ENCODE peak calls at places on chromosome 3, in four cellular contexts. One of them, this sample, is unnamed.

GRCh38 chr3:128195802-128196201 is 42.5 kb downstream of the EEFSEC start:
- DNase-seq in RWPE2: no peak
- DNase-seq in A549: no peak
- DNase-seq in LNCaP clone FGC: no peak
- DNase-seq in this sample: no peak

GRCh38 chr3:113532698-113533533 is 561 bp downstream of the SIDT1 start:
- DNase-seq in RWPE2: no peak
- DNase-seq in A549: peak; percentile 31
- DNase-seq in LNCaP clone FGC: no peak
- DNase-seq in this sample: no peak

GRCh38 chr3:42635111-42635510 is 18.4 kb upstream of the ZBTB47 start:
- DNase-seq in RWPE2: no peak
- DNase-seq in A549: peak; percentile 49
- DNase-seq in LNCaP clone FGC: no peak
- DNase-seq in this sample: peak; percentile 42

GRCh38 chr3:46389306-46389705 is 17.6 kb downstream of the CCR5AS start:
- DNase-seq in RWPE2: no peak
- DNase-seq in A549: no peak
- DNase-seq in LNCaP clone FGC: no peak
- DNase-seq in this sample: no peak

GRCh38 chr3:141462176-141462859 is 24.5 kb upstream of the RASA2 start:
- DNase-seq in RWPE2: no peak
- DNase-seq in A549: no peak
- DNase-seq in LNCaP clone FGC: no peak
- DNase-seq in this sample: no peak

GRCh38 chr3:192869131-192870027 is 48.3 kb downstream of the MB21D2 start:
- DNase-seq in RWPE2: no peak
- DNase-seq in A549: no peak
- DNase-seq in LNCaP clone FGC: no peak
- DNase-seq in this sample: no peak

GRCh38 chr3:97885931-97886824 is 64.4 kb downstream of the CRYBG3 start:
- DNase-seq in RWPE2: no peak
- DNase-seq in A549: no peak
- DNase-seq in LNCaP clone FGC: no peak
- DNase-seq in this sample: peak; percentile 21

GRCh38 chr3:124456506-124456905 is 273.7 kb upstream of the UMPS start:
- DNase-seq in RWPE2: no peak
- DNase-seq in A549: no peak
- DNase-seq in LNCaP clone FGC: no peak
- DNase-seq in this sample: no peak

GRCh38 chr3:9179826-9180763 is 69.4 kb downstream of the SRGAP3 start:
- DNase-seq in RWPE2: no peak
- DNase-seq in A549: no peak
- DNase-seq in LNCaP clone FGC: no peak
- DNase-seq in this sample: no peak

GRCh38 chr3:161014997-161015749 is 90.0 kb downstream of the B3GALNT1 start:
- DNase-seq in RWPE2: no peak
- DNase-seq in A549: no peak
- DNase-seq in LNCaP clone FGC: no peak
- DNase-seq in this sample: no peak

GRCh38 chr3:74630602-74631001 is 16.1 kb upstream of the CNTN3 start:
- DNase-seq in RWPE2: no peak
- DNase-seq in A549: no peak
- DNase-seq in LNCaP clone FGC: no peak
- DNase-seq in this sample: peak; percentile 25

GRCh38 chr3:23877324-23877980 is 39.3 kb downstream of the NKIRAS1 start:
- DNase-seq in RWPE2: no peak
- DNase-seq in A549: peak; percentile 57
- DNase-seq in LNCaP clone FGC: no peak
- DNase-seq in this sample: peak; percentile 81

GRCh38 chr3:194381460-194381875 is 11.9 kb upstream of the LRRC15 start:
- DNase-seq in RWPE2: no peak
- DNase-seq in A549: no peak
- DNase-seq in LNCaP clone FGC: peak; percentile 26
- DNase-seq in this sample: no peak

GRCh38 chr3:28326458-28326926 is 22.0 kb upstream of the ZCWPW2 start:
- DNase-seq in RWPE2: no peak
- DNase-seq in A549: no peak
- DNase-seq in LNCaP clone FGC: no peak
- DNase-seq in this sample: no peak

GRCh38 chr3:65595222-65595996 is 443.3 kb downstream of the MAGI1 start:
- DNase-seq in RWPE2: no peak
- DNase-seq in A549: no peak
- DNase-seq in LNCaP clone FGC: no peak
- DNase-seq in this sample: no peak

GRCh38 chr3:175005881-175006280 is 146.7 kb downstream of the NAALADL2 start:
- DNase-seq in RWPE2: no peak
- DNase-seq in A549: no peak
- DNase-seq in LNCaP clone FGC: peak; percentile 49
- DNase-seq in this sample: peak; percentile 31

DNA sequence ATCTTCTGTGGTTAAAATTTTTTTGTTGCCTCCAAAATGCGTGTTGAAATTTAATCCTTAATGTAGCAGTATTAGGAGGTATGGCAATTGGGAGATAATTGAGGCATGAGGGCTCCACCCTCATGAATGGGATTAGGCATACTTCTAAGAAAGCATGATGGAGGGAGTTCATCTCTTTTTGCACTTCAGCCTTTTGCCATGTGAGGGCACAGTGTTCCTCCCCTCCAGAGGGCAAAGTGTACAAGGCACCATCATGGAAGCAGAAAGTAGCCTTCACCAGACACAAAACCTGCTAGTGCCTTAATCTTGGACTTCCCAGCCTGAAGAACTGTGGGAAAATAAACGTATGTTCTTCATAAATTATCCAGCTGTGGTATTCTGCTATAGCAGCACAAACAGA is 429.5 kb downstream of the ZIC1 start:
- DNase-seq in RWPE2: no peak
- DNase-seq in A549: peak; percentile 5
- DNase-seq in LNCaP clone FGC: no peak
- DNase-seq in this sample: no peak
- TF ChIP-seq CTCF in RWPE2: peak; percentile 19
- TF ChIP-seq CTCF in A549: no peak
- TF ChIP-seq CTCF in LNCaP clone FGC: peak; percentile 26
- TF ChIP-seq CTCF in this sample: no peak

DNA sequence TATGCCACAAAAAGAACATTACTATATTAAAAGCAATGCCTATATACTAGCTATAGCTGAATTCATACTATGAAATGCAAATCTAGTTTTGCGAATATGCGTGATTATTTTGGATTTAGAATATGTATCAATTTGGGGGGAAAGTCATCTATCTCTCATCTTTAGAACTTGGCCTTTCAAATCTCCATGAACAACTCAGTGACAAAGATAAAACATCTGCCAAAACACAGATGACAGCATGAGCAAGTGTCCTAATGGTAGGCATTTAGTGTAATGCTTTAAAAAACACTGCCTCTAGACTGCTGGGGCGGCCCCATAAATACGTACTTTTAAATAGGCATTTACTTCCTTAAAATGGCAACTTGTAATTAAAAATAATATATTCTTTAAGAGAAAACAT is 2.7 kb downstream of the CD47 start:
- DNase-seq in RWPE2: no peak
- DNase-seq in A549: no peak
- DNase-seq in LNCaP clone FGC: no peak
- DNase-seq in this sample: no peak
- H3K4me3 ChIP-seq in RWPE2: no peak overlapping the region
- H3K4me3 ChIP-seq in A549: no peak overlapping the region
- H3K4me3 ChIP-seq in LNCaP clone FGC: no peak overlapping the region
- H3K4me3 ChIP-seq in this sample: no peak overlapping the region

GRCh38 chr3:197749315-197749600 is 425 bp upstream of the FYTTD1 start:
- DNase-seq in RWPE2: no peak
- DNase-seq in A549: peak; percentile 49
- DNase-seq in LNCaP clone FGC: no peak
- DNase-seq in this sample: peak; percentile 73

GRCh38 chr3:197750863-197751737 is 1.4 kb downstream of the FYTTD1 start:
- DNase-seq in RWPE2: no peak
- DNase-seq in A549: peak; percentile 31
- DNase-seq in LNCaP clone FGC: no peak
- DNase-seq in this sample: peak; percentile 68

GRCh38 chr3:197750396-197750831 is 731 bp downstream of the FYTTD1 start:
- DNase-seq in RWPE2: peak; percentile 67
- DNase-seq in A549: peak; percentile 55
- DNase-seq in LNCaP clone FGC: no peak
- DNase-seq in this sample: peak; percentile 72

GRCh38 chr3:197748597-197749314 is 927 bp upstream of the FYTTD1 start:
- DNase-seq in RWPE2: no peak
- DNase-seq in A549: no peak
- DNase-seq in LNCaP clone FGC: no peak
- DNase-seq in this sample: peak; percentile 57

DNA sequence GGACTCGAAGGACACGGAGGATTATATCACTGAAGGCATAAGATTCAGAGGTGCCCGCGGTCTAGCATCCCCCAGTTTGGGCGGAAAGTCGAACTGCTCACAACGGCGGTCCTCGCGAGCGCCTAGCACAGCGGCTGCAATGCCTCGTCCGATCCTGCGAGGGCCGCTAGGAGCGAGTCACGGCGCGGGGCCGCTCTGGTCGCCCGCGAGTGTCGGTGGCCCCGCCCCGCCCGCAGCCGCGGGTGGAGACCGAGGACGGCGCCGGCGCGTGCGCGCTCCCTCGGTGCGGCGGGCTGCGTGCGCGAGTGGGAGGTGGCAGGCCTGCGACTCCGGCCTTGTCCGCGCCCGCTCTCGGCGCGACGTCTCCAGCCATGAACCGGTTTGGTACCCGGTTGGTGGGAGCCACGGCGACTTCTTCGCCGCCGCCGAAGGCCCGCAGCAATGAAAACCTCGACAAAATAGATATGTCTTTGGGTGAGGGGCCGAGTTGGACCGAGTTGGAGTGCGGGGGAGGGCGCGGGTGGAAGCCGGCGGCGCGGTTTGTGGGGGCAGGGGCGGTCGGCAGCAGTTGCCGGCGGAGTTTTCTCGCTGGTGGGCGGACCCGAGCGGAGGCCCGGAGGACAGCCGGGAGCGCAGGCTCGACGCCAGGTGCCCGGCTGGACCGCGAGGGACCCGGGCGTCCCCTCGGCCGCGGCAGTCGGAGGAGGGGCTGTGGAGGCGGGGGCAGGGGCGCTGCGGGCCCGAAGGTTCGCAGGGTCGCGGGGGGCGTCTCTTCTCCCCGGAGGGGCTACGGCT is at the start of gene FYTTD1:
- DNase-seq in RWPE2: peak; percentile 80
- DNase-seq in A549: peak; percentile 81
- DNase-seq in LNCaP clone FGC: peak; percentile 47
- DNase-seq in this sample: peak; percentile 87
- TF ChIP-seq CTCF in RWPE2: peak; percentile 73
- TF ChIP-seq CTCF in A549: peak; percentile 35
- TF ChIP-seq CTCF in LNCaP clone FGC: peak; percentile 70
- TF ChIP-seq CTCF in this sample: peak; percentile 37

GRCh38 chr3:14405886-14406238 is 3.5 kb downstream of the SLC6A6 start:
- DNase-seq in RWPE2: no peak
- DNase-seq in A549: peak; percentile 49
- DNase-seq in LNCaP clone FGC: no peak
- DNase-seq in this sample: no peak
- H3K4me3 ChIP-seq in RWPE2: no peak overlapping the region
- H3K4me3 ChIP-seq in A549: peak overlapping the region; percentile 75
- H3K4me3 ChIP-seq in LNCaP clone FGC: no peak overlapping the region
- H3K4me3 ChIP-seq in this sample: no peak overlapping the region

GRCh38 chr3:139978966-139979365 is 44.0 kb downstream of the CLSTN2 start:
- DNase-seq in RWPE2: no peak
- DNase-seq in A549: no peak
- DNase-seq in LNCaP clone FGC: no peak
- DNase-seq in this sample: no peak

GRCh38 chr3:139979991-139980390 is 45.0 kb downstream of the CLSTN2 start:
- DNase-seq in RWPE2: no peak
- DNase-seq in A549: no peak
- DNase-seq in LNCaP clone FGC: no peak
- DNase-seq in this sample: no peak

GRCh38 chr3:139982404-139982803 is 47.4 kb downstream of the CLSTN2 start:
- DNase-seq in RWPE2: no peak
- DNase-seq in A549: no peak
- DNase-seq in LNCaP clone FGC: peak; percentile 19
- DNase-seq in this sample: no peak
- TF ChIP-seq CTCF in RWPE2: no peak
- TF ChIP-seq CTCF in A549: no peak
- TF ChIP-seq CTCF in LNCaP clone FGC: peak; percentile 73
- TF ChIP-seq CTCF in this sample: no peak

GRCh38 chr3:122636697-122637096 is 43.9 kb upstream of the PARP14 start:
- DNase-seq in RWPE2: no peak
- DNase-seq in A549: no peak
- DNase-seq in LNCaP clone FGC: no peak
- DNase-seq in this sample: no peak
- H3K4me3 ChIP-seq in RWPE2: no peak overlapping the region
- H3K4me3 ChIP-seq in A549: no peak overlapping the region
- H3K4me3 ChIP-seq in LNCaP clone FGC: no peak overlapping the region
- H3K4me3 ChIP-seq in this sample: no peak overlapping the region

GRCh38 chr3:126103121-126104027 is 19.4 kb upstream of the SLC41A3 start:
- DNase-seq in RWPE2: peak; percentile 42
- DNase-seq in A549: no peak
- DNase-seq in LNCaP clone FGC: no peak
- DNase-seq in this sample: no peak
- TF ChIP-seq CTCF in RWPE2: no peak
- TF ChIP-seq CTCF in A549: no peak
- TF ChIP-seq CTCF in LNCaP clone FGC: peak; percentile 22
- TF ChIP-seq CTCF in this sample: no peak

This sample was measured in fibroblast of villous mesenchyme.